ENCODE peak calls at places on chromosomes 1 and 21, in ten cellular contexts. F is H9; B is AML-193; W is ACHN; V is neural crest cell; I is NCI-H1105; O is stimulated activated CD8-positive, alpha-beta memory T cell treated with anti-CD3 and anti-CD28 coated beads, Interleukin-7, amount 100 ng/mL, for 24 hours; X is AG09309; H is GM23338; S is effector memory CD8-positive, alpha-beta T cell. U is an unnamed sample.

GRCh38 chr1:214632091-214632490 is 29.1 kb downstream of the CENPF start:
- DNase-seq in W (no peak), V (no peak), H (no peak), X (no peak), S (peak), B (no peak), O (no peak), I (no peak), F (no peak), U (no peak)

GRCh38 chr1:204469304-204469703 is 25.3 kb downstream of the PIK3C2B start:
- DNase-seq in X (no peak), F (no peak), S (no peak), V (no peak), H (no peak), O (no peak), W (no peak), B (no peak), I (no peak), U (no peak)

GRCh38 chr21:31343680-31344480 is at the start of gene TIAM1:
- DNase-seq in S (no peak), F (peak), I (no peak), X (peak), V (peak), W (peak), B (no peak), H (peak), O (no peak), U (peak)

GRCh38 chr1:198134252-198134651 is 22.5 kb upstream of the NEK7 start:
- DNase-seq in B (no peak), W (no peak), I (no peak), F (no peak), O (no peak), V (no peak), S (no peak), X (no peak), H (no peak), U (no peak)

GRCh38 chr1:34358636-34359035 is 181.9 kb downstream of the C1orf94 start:
- DNase-seq in F (peak), S (no peak), H (no peak), X (no peak), W (no peak), I (no peak), B (no peak), O (no peak), V (no peak), U (no peak)

GRCh38 chr1:72915581-72915980 is 633.2 kb upstream of the NEGR1 start:
- DNase-seq in O (no peak), F (peak), I (peak), W (no peak), S (no peak), V (no peak), B (no peak), X (no peak), H (peak), U (no peak)

GRCh38 chr1:200153277-200154055 is 126.0 kb downstream of the NR5A2 start:
- DNase-seq in W (no peak), V (no peak), B (no peak), H (no peak), F (no peak), S (peak), X (no peak), I (no peak), O (no peak), U (no peak)

GRCh38 chr1:87197156-87197555 is 131.5 kb upstream of the LMO4 start:
- DNase-seq in H (no peak), I (no peak), W (peak), V (no peak), O (no peak), X (no peak), F (no peak), B (no peak), S (no peak), U (no peak)

GRCh38 chr1:24386241-24386640 is 27.3 kb downstream of the STPG1 start:
- DNase-seq in H (no peak), F (no peak), S (no peak), I (peak), B (no peak), O (no peak), W (no peak), X (no peak), V (no peak), U (no peak)

GRCh38 chr1:24920155-24920925 is 9.7 kb downstream of the RUNX3 start:
- DNase-seq in O (no peak), B (no peak), X (peak), F (no peak), V (no peak), S (no peak), H (no peak), I (no peak), W (no peak), U (no peak)

GRCh38 chr1:58166417-58166816 is 380.1 kb downstream of the OMA1 start:
- DNase-seq in V (no peak), I (no peak), H (no peak), B (no peak), X (no peak), S (no peak), O (no peak), W (no peak), F (no peak), U (no peak)

GRCh38 chr1:40825430-40825778 is 36.8 kb downstream of the CITED4 start:
- DNase-seq in S (no peak), V (no peak), W (no peak), B (peak), I (no peak), F (peak), H (no peak), O (no peak), X (no peak), U (peak)

GRCh38 chr1:25505706-25506385 is 37.6 kb upstream of the LDLRAP1 start:
- DNase-seq in X (no peak), O (no peak), B (no peak), I (no peak), H (peak), S (no peak), V (no peak), W (no peak), F (no peak), U (no peak)

GRCh38 chr1:35763211-35763610 is 6.6 kb downstream of the CLSPN start:
- DNase-seq in H (no peak), X (no peak), O (no peak), V (no peak), W (no peak), B (no peak), S (no peak), I (no peak), F (no peak), U (no peak)

GRCh38 chr1:241899211-241899610 is 51.2 kb downstream of the EXO1 start:
- DNase-seq in H (no peak), O (no peak), B (no peak), S (no peak), X (no peak), I (no peak), W (no peak), V (no peak), F (no peak), U (no peak)

GRCh38 chr1:187911820-187912219 is 1083.1 kb downstream of the PLA2G4A start:
- DNase-seq in X (no peak), F (no peak), B (no peak), V (no peak), I (no peak), W (no peak), S (no peak), H (no peak), O (no peak), U (no peak)

GRCh38 chr1:176994926-176995596 is 169.5 kb downstream of the ASTN1 start:
- DNase-seq in H (no peak), S (no peak), W (no peak), O (no peak), B (no peak), F (no peak), V (no peak), X (no peak), I (no peak), U (no peak)